ENCODE peak calls at places on chromosomes 12 and 14, in four cellular contexts. I is neuronal stem cell, N is mesendoderm, K is H9. Y is an unnamed sample.

GRCh38 chr14:52267501-52268190 is at the start of gene PTGDR:
- DNase-seq in K (peak; percentile 59), N (peak; percentile 57), I (peak; percentile 30), Y (no peak)

GRCh38 chr12:22380029-22380428 is 45.5 kb upstream of the ST8SIA1 start:
- DNase-seq in I (no peak), N (no peak), K (no peak), Y (no peak)

GRCh38 chr12:109445224-109445623 is 31.9 kb downstream of the KCTD10 start:
- DNase-seq in I (no peak), K (no peak), N (no peak), Y (no peak)

GRCh38 chr12:93514853-93515252 is 47.5 kb downstream of the MRPL42 start:
- DNase-seq in I (no peak), N (no peak), K (no peak), Y (no peak)

GRCh38 chr12:61385771-61386170 is 874.4 kb upstream of the USP15 start:
- DNase-seq in K (no peak), N (no peak), I (no peak), Y (no peak)

GRCh38 chr14:42980419-42980818 is 1373.7 kb downstream of the LRFN5 start:
- DNase-seq in I (no peak), K (no peak), N (peak; percentile 53), Y (no peak)

GRCh38 chr12:131223791-131224567 is 270.3 kb downstream of the ADGRD1 start:
- DNase-seq in K (peak; percentile 99), I (no peak), N (peak; percentile 76), Y (no peak)

GRCh38 chr12:85955127-85955526 is 81.0 kb downstream of the NTS start:
- DNase-seq in I (no peak), N (no peak), K (no peak), Y (no peak)

GRCh38 chr12:116610971-116611541 is 51.9 kb downstream of the MAP1LC3B2 start:
- DNase-seq in I (no peak), N (no peak), K (no peak), Y (no peak)

GRCh38 chr12:46359667-46360280 is 12.8 kb downstream of the SLC38A2 start:
- DNase-seq in K (no peak), N (no peak), I (no peak), Y (no peak)

GRCh38 chr12:39798429-39798828 is 178.8 kb upstream of the ABCD2 start:
- DNase-seq in I (no peak), K (no peak), N (no peak), Y (no peak)

GRCh38 chr12:115767921-115768320 is 509.6 kb downstream of the MED13L start:
- DNase-seq in I (no peak), K (no peak), N (no peak), Y (no peak)

GRCh38 chr12:107236824-107237467 is 143.6 kb upstream of the CRY1 start:
- DNase-seq in K (no peak), N (peak; percentile 20), I (no peak), Y (no peak)

GRCh38 chr12:879641-880040 is 69.9 kb downstream of the RAD52 start:
- DNase-seq in K (no peak), I (no peak), N (no peak), Y (no peak)

GRCh38 chr14:71478542-71478941 is 453.7 kb upstream of the RGS6 start:
- DNase-seq in K (no peak), N (no peak), I (no peak), Y (no peak)

GRCh38 chr12:122308811-122309210 is 42.5 kb upstream of the VPS33A start:
- DNase-seq in K (no peak), N (no peak), I (no peak), Y (no peak)

GRCh38 chr14:93830753-93831461 is 42.6 kb upstream of the PRIMA1 start:
- DNase-seq in N (peak; percentile 21), K (no peak), I (no peak), Y (peak; percentile 42)

GRCh38 chr12:18899678-18900317 is 161.9 kb downstream of the CAPZA3 start:
- DNase-seq in I (no peak), N (no peak), K (no peak), Y (peak; percentile 45)

GRCh38 chr12:10717410-10717809 is 5.7 kb downstream of the YBX3 start:
- DNase-seq in I (no peak), K (no peak), N (peak; percentile 38), Y (peak; percentile 38)

GRCh38 chr14:22798528-22798927 is 16.7 kb downstream of the SLC7A7 start:
- DNase-seq in K (no peak), N (no peak), I (no peak), Y (peak; percentile 58)

GRCh38 chr14:31787377-31787776 is 226.2 kb downstream of the NUBPL start:
- DNase-seq in I (no peak), K (no peak), N (no peak), Y (peak; percentile 67)
- H2BK120ac ChIP-seq in I (no peak overlapping the region), K (no peak overlapping the region), N (no peak overlapping the region), Y (no peak overlapping the region)

GRCh38 chr12:53067993-53068770 is 11.0 kb downstream of the SPRYD3 start:
- DNase-seq in N (no peak), K (no peak), I (no peak), Y (no peak)

GRCh38 chr12:53068811-53069585 is 10.2 kb downstream of the SPRYD3 start:
- DNase-seq in I (no peak), K (peak; percentile 34), N (no peak), Y (no peak)

GRCh38 chr12:53069621-53070410 is 9.4 kb downstream of the SPRYD3 start:
- DNase-seq in I (no peak), K (peak; percentile 29), N (no peak), Y (no peak)

GRCh38 chr12:53071591-53072551 is 7.3 kb downstream of the SPRYD3 start:
- DNase-seq in K (peak; percentile 34), N (peak; percentile 65), I (no peak), Y (no peak)

GRCh38 chr12:53070901-53071492 is 8.2 kb downstream of the SPRYD3 start:
- DNase-seq in N (peak; percentile 70), I (no peak), K (peak; percentile 39), Y (no peak)
- H3K4ac ChIP-seq in N (no peak overlapping the region), I (no peak overlapping the region), K (no peak overlapping the region), Y (no peak overlapping the region)

GRCh38 chr14:77616133-77616453 is 344 bp downstream of the SPTLC2 start:
- DNase-seq in I (no peak), K (no peak), N (no peak), Y (no peak)
- H2BK120ac ChIP-seq in I (no peak overlapping the region), K (no peak overlapping the region), N (peak overlapping the region; percentile 19), Y (peak overlapping the region; percentile 73)

GRCh38 chr12:95605087-95605486 is 53.8 kb upstream of the USP44 start:
- DNase-seq in N (peak; percentile 53), I (no peak), K (no peak), Y (no peak)

GRCh38 chr12:95599880-95600279 is 48.6 kb upstream of the USP44 start:
- DNase-seq in N (no peak), I (no peak), K (no peak), Y (no peak)

GRCh38 chr12:95600567-95600966 is 49.3 kb upstream of the USP44 start:
- DNase-seq in K (no peak), N (no peak), I (no peak), Y (no peak)

GRCh38 chr12:95601626-95602025 is 50.4 kb upstream of the USP44 start:
- DNase-seq in I (no peak), N (no peak), K (no peak), Y (peak; percentile 70)

GRCh38 chr12:95601091-95601490 is 49.8 kb upstream of the USP44 start:
- DNase-seq in I (no peak), K (no peak), N (no peak), Y (no peak)
- H3K4ac ChIP-seq in I (no peak overlapping the region), K (no peak overlapping the region), N (no peak overlapping the region), Y (no peak overlapping the region)

GRCh38 chr14:63910593-63911363 is 58.0 kb downstream of the SYNE2 start:
- DNase-seq in N (no peak), I (no peak), K (no peak), Y (no peak)
- H2BK120ac ChIP-seq in N (no peak overlapping the region), I (no peak overlapping the region), K (no peak overlapping the region), Y (no peak overlapping the region)

GRCh38 chr14:68554231-68554630 is 238.6 kb downstream of the ZFP36L1 start:
- DNase-seq in N (no peak), K (peak; percentile 8), I (no peak), Y (no peak)

GRCh38 chr14:68552597-68552996 is 240.3 kb downstream of the ZFP36L1 start:
- DNase-seq in N (no peak), I (no peak), K (no peak), Y (no peak)

GRCh38 chr14:68551045-68551683 is 241.7 kb downstream of the ZFP36L1 start:
- DNase-seq in N (no peak), I (no peak), K (no peak), Y (no peak)

GRCh38 chr14:68552075-68552474 is 240.8 kb downstream of the ZFP36L1 start:
- DNase-seq in I (no peak), K (no peak), N (no peak), Y (no peak)

DNA sequence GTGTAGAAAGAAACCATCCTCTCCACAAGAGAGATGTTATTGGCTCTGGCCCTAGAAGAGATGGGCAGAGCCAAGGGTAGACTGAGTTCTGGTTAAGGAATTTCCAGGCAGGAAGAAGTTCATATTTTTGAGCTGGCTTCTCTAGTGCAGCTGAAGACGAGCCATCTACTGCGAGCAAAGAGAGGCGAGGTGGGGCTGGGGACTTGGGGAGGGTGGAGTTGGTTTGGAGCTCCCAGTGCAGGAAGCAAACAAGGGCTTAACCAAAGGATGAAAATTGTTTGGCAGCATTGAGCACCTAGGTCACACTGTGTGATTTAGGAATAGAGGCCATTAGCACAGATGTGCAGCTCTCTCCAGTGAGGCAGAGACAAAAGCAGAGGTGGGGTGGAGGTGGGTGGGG is 239.5 kb downstream of the ZFP36L1 start:
- DNase-seq in N (no peak), K (peak; percentile 14), I (no peak), Y (no peak)
- H3K4ac ChIP-seq in N (no peak overlapping the region), K (no peak overlapping the region), I (no peak overlapping the region), Y (no peak overlapping the region)